ENCODE peak calls at places on chromosome 19, in seven cellular contexts. R, Y, S, E, W, C and B are unnamed samples. For H3K36me3, the result is how much of the 10 kb centered on the place peaks cover.

GRCh38 chr19:29872224-29872731 is 60.5 kb downstream of the CCNE1 start:
- DNase-seq in C (no peak), W (peak), Y (no peak), S (peak), R (no peak), E (no peak), B (no peak)

GRCh38 chr19:50959731-50960500 is 7.1 kb upstream of the KLK5 start:
- DNase-seq in C (no peak), R (no peak), Y (no peak), W (no peak), S (no peak), E (no peak), B (no peak)

GRCh38 chr19:14089662-14090508 is 666 bp downstream of the SAMD1 start:
- DNase-seq in S (peak), W (peak), R (peak), C (peak), E (no peak), Y (peak), B (peak)

GRCh38 chr19:47210689-47211316 is 20.2 kb downstream of the BBC3 start:
- DNase-seq in C (peak), E (peak), R (peak), W (peak), Y (peak), S (peak), B (peak)

GRCh38 chr19:41997121-41997850 is 3.3 kb upstream of the ATP1A3 start:
- DNase-seq in W (peak), S (peak), R (no peak), E (no peak), C (peak), Y (no peak), B (no peak)

GRCh38 chr19:41774515-41774980 is 19.2 kb downstream of the CEACAM6 start:
- DNase-seq in C (no peak), S (no peak), Y (peak), R (no peak), W (no peak), E (no peak), B (no peak)

GRCh38 chr19:5534787-5535586 is 32.8 kb downstream of the TINCR start:
- DNase-seq in S (peak), E (no peak), R (no peak), W (no peak), Y (no peak), C (no peak), B (no peak)

GRCh38 chr19:31980851-31981250 is 364.6 kb upstream of the ZNF507 start:
- DNase-seq in S (no peak), C (no peak), Y (no peak), W (no peak), E (no peak), R (no peak), B (no peak)

GRCh38 chr19:53158119-53158656 is 665 bp downstream of the ZNF347 start:
- DNase-seq in Y (peak), E (no peak), W (peak), S (peak), C (peak), R (peak), B (peak)

GRCh38 chr19:45507864-45508680 is 793 bp downstream of the VASP start:
- DNase-seq in W (peak), S (peak), Y (no peak), C (peak), E (no peak), R (peak), B (peak)

GRCh38 chr19:48554385-48555091 is 2.6 kb downstream of the SULT2B1 start:
- DNase-seq in C (no peak), S (no peak), Y (no peak), W (no peak), R (no peak), E (peak), B (no peak)

GRCh38 chr19:43779147-43779819 is 1.5 kb downstream of the KCNN4 start:
- DNase-seq in W (no peak), Y (peak), C (no peak), R (peak), S (no peak), E (no peak), B (peak)

GRCh38 chr19:12880551-12881171 is 588 bp downstream of the DNASE2 start:
- DNase-seq in Y (peak), S (no peak), R (no peak), E (no peak), C (no peak), W (peak), B (peak)

GRCh38 chr19:56091751-56092546 is 29.1 kb downstream of the ZNF787 start:
- DNase-seq in Y (no peak), R (no peak), E (no peak), C (peak), W (no peak), S (no peak), B (no peak)

GRCh38 chr19:13155472-13156284 is 5.5 kb downstream of the IER2 start:
- DNase-seq in S (peak), Y (peak), W (peak), C (peak), R (peak), E (peak), B (peak)

GRCh38 chr19:4130635-4131438 is 6.9 kb upstream of the MAP2K2 start:
- DNase-seq in W (peak), E (peak), C (no peak), Y (no peak), R (no peak), S (peak), B (no peak)

GRCh38 chr19:34173145-34173956 is 1.0 kb downstream of the LSM14A start:
- DNase-seq in C (peak), Y (peak), S (peak), R (peak), W (peak), E (peak), B (peak)

GRCh38 chr19:17137417-17137816 is 61.8 kb downstream of the MYO9B start:
- DNase-seq in E (no peak), R (no peak), S (no peak), W (no peak), Y (peak), C (no peak), B (no peak)

GRCh38 chr19:49157445-49158224 is at the start of gene TRPM4:
- DNase-seq in Y (peak), C (peak), S (peak), R (peak), E (peak), W (peak), B (peak)

GRCh38 chr19:48614436-48615144 is at the start of gene FAM83E:
- DNase-seq in Y (peak), E (no peak), W (no peak), S (peak), R (peak), C (no peak), B (peak)

GRCh38 chr19:10107254-10107653 is 1.1 kb downstream of the PPAN start:
- DNase-seq in C (no peak), S (peak), W (no peak), E (no peak), Y (no peak), R (no peak), B (no peak)

GRCh38 chr19:1370579-1371361 is 12.9 kb upstream of the NDUFS7 start:
- DNase-seq in C (no peak), E (no peak), W (no peak), R (no peak), Y (no peak), S (no peak), B (no peak)
- H3K36me3 ChIP-seq in C (half or more), E (under half), W (under half), R (half or more), Y (half or more), S (half or more), B (half or more)

GRCh38 chr19:2815923-2816322 is 3.7 kb upstream of the ZNF554 start:
- DNase-seq in Y (peak), C (no peak), S (no peak), W (no peak), E (no peak), R (no peak), B (no peak)

GRCh38 chr19:2815191-2815614 is 4.5 kb upstream of the ZNF554 start:
- DNase-seq in Y (no peak), C (no peak), W (no peak), E (no peak), R (no peak), S (no peak), B (no peak)

GRCh38 chr19:2812414-2813234 is 7.0 kb upstream of the ZNF554 start:
- DNase-seq in Y (no peak), W (no peak), R (no peak), C (no peak), S (no peak), E (no peak), B (no peak)

GRCh38 chr19:2813235-2814160 is 6.2 kb upstream of the ZNF554 start:
- DNase-seq in E (no peak), R (no peak), W (no peak), C (no peak), S (no peak), Y (no peak), B (no peak)

DNA sequence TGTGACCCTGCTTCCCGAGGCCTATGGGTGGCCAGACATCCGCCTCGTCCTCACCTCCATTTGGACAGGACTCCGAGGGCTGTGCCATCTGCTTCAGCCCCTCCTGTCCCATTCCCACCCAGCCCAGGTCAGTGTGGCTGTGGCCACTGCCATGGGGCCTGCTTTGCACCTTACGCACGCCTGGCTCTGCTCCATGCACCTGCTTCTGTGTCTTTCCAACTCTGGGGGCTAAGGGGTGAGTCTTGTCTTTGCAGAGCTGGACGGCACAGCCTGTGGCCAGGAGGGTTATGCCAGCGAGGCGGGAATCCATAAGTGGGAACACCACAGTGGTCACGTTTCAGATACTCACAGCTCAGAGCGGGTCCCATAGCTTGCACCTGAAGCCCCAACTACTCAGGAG is 5.2 kb upstream of the ZNF554 start:
- DNase-seq in R (no peak), C (no peak), S (no peak), Y (no peak), E (no peak), W (no peak), B (no peak)
- H3K27ac ChIP-seq in R (no peak), C (no peak), S (no peak), Y (no peak), E (no peak), W (no peak), B (no peak)

DNA sequence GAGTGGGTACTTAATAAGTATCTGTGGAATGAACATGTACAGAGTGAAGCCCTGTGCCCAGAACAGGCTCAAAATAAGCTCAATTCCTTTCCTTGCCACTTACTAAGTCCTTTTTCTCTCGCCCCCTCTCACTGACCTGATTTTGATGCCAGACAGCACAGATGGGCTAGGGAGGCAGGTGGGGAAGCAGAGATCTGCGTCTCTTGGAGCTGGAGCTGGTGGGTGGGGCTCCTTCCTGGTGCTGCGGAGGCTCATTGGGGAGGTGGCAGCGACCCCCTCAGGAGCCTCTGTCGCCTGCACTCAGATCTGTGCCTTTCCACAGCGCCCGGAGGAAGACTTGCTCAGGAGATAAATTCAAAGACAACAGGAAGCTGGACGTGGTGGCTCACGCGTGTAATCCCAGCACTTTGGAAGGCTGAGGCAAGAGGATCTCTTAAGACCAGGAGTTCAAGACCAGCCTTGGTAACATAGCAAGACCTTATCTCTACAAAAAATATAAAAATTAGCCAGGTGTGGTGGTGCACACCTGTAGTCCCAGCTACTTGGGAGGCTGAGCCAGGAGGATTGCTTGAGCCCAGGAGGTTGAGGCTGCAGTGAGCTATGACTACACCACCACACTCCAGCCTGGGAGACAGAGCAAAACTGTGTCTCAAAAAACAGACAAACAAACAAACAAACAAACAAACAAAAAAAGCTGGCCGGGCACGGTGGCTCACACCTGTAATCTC is 14.6 kb downstream of the AKT2 start:
- DNase-seq in R (no peak), E (no peak), Y (no peak), C (no peak), S (no peak), W (no peak), B (no peak)
- TF ChIP-seq CTCF in R (no peak), E (no peak), Y (no peak), C (no peak), S (peak), W (no peak), B (no peak)

DNA sequence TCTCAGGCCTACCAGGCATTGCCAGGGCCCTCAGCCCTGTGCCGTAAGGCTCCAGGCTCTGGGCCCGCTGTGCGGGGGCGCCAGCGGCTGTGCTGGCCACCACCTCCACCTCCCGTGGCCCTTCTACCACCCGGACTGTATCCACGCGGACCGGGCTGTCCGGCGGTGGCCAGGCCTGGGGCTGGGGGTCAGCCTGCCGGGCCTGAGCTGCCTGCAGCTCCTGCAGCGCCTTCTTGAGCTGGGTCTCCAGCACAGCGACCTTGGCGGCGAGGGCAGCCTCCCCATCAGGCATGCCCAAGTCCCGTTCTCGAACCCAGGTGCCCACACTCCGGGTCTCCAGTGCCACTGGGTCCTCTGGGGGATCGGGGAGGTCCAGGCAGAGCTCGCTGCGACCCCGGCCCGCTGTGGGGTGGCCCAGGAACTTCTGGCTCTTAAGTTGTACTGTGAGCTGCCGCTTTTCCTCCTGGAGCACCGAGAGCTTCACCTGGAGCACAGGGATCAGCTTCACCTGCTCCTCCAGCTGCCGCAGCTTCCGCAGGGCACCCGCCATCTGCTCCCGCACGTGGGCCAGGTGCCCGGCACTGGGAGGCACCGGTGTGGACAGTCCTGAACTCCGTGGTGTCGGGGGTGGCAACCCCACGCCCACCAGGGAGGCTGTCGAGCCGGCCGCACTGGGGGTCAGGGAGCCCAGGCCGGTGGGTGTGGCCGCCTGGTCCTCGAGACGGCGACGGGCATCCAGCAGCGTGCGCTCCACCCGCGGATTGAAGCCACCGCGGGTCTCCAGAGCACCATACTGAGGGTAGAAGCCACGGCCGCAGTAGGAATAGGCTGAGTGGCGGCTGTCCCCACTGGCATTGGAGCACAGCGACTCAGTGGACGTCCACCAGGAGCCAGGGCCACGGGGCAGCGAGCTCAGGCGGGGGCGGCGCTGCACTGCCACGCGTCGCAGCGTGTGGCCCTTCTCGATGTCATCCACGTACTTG is 4.1 kb downstream of the KANK2 start:
- DNase-seq in C (no peak), R (no peak), Y (no peak), W (no peak), S (no peak), E (no peak), B (no peak)
- H3K36me3 ChIP-seq in C (under half), R (under half), Y (half or more), W (under half), S (under half), E (under half), B (under half)

DNA sequence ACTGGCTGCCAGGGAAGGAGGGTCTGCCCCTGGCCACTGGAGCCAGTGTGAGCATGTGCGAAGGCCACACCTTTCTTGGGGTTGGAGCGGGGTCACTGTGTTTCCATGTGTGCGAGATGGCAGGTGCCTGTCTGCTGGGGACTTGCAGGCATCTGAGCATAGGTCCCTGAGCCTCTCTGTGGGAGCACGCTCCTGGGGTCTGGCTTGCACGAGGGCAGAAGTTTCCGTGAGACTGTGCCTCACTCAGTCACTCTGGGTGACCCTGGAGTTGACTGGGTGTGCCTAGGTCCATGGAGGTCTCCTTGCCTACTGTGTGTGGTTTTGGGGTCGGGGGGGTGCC is 31.3 kb downstream of the PAK4 start:
- DNase-seq in R (no peak), W (no peak), E (no peak), S (no peak), Y (no peak), C (no peak), B (no peak)
- H3K27ac ChIP-seq in R (no peak), W (no peak), E (peak), S (no peak), Y (peak), C (no peak), B (no peak)

GRCh38 chr19:7504684-7505083 is 11.2 kb upstream of the ZNF358 start:
- DNase-seq in E (no peak), Y (no peak), S (no peak), R (no peak), W (no peak), C (no peak), B (no peak)

GRCh38 chr19:7502552-7502951 is 13.4 kb upstream of the ZNF358 start:
- DNase-seq in R (no peak), S (no peak), E (no peak), W (no peak), C (no peak), Y (no peak), B (no peak)

GRCh38 chr19:7497292-7497691 is 8.5 kb upstream of the PEX11G start:
- DNase-seq in S (peak), W (no peak), R (no peak), Y (no peak), C (no peak), E (no peak), B (no peak)

GRCh38 chr19:7505288-7505681 is 10.6 kb upstream of the ZNF358 start:
- DNase-seq in W (no peak), R (no peak), S (no peak), Y (no peak), E (no peak), C (no peak), B (no peak)

DNA sequence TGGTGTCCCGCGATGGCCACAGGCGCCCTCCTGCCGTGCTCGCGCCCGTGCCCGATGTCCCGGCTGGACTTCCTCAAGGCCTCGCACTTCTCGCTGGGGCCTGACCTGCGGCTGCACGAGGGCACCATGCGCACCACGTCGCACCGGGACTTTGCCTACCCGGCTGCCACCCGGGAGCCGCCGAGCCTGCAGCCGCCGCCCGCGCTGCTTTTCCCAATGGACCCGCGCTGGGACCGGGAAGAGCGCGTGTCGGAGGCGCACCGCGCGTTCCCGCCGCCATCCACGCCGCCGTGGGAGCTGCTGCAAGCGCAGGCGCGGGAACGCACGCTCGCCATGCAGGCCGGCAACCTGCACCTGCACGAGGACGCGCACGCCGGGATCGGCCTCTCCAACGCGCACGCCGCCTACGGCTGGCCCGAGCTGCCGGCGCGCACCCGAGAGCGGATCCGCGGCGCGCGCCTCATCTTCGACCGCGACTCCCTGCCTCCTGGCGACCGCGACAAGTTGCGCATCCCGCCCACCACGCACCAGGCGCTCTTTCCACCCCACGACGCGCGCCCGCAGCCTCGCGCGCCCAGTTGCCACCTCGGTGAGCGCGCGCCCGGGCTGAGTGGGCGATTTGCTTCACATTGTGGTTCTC is 12.1 kb upstream of the PEX11G start:
- DNase-seq in E (peak), C (peak), Y (peak), W (peak), S (peak), R (no peak), B (no peak)
- TF ChIP-seq CTCF in E (peak), C (no peak), Y (no peak), W (no peak), S (peak), R (no peak), B (no peak)

GRCh38 chr19:36151144-36152051 is 849 bp downstream of the COX7A1 start:
- DNase-seq in Y (no peak), S (peak), R (peak), W (no peak), C (peak), E (no peak), B (peak)
- H3K36me3 ChIP-seq in Y (half or more), S (half or more), R (under half), W (under half), C (under half), E (under half), B (under half)